ENCODE peak calls at places on chromosomes 3 and 15, in ten cellular contexts. X, K, G, D, H, T, V, U, C and B are unnamed samples.

GRCh38 chr15:72216079-72216478 is 14.9 kb downstream of the PKM start:
- DNase-seq in X (no peak), C (no peak), U (no peak), G (no peak), H (no peak), D (no peak), T (no peak), K (no peak), V (no peak), B (no peak)

GRCh38 chr3:136074546-136074945 is 109.0 kb downstream of the PPP2R3A start:
- DNase-seq in V (no peak), X (no peak), H (no peak), T (no peak), K (no peak), C (no peak), U (no peak), G (peak; percentile 65), D (no peak), B (peak; percentile 21)

GRCh38 chr15:85580914-85581313 is 200.5 kb downstream of the AKAP13 start:
- DNase-seq in V (no peak), X (peak; percentile 69), K (no peak), D (no peak), U (no peak), T (no peak), C (peak; percentile 29), G (no peak), H (no peak), B (no peak)

GRCh38 chr15:37109952-37110630 is 9.7 kb upstream of the MEIS2 start:
- DNase-seq in T (no peak), D (no peak), V (no peak), X (no peak), U (no peak), G (no peak), H (no peak), C (no peak), K (no peak), B (peak; percentile 81)

GRCh38 chr15:41417418-41417811 is 520 bp downstream of the RTF1 start:
- DNase-seq in C (no peak), D (no peak), T (peak; percentile 33), K (no peak), G (no peak), X (peak; percentile 41), V (peak; percentile 23), H (no peak), U (no peak), B (peak; percentile 67)

GRCh38 chr15:50340431-50340830 is 14.6 kb downstream of the GABPB1 start:
- DNase-seq in X (no peak), G (no peak), V (no peak), T (no peak), H (no peak), U (no peak), D (no peak), C (no peak), K (no peak), B (no peak)

GRCh38 chr3:10396083-10396482 is 75.2 kb upstream of the SEC13 start:
- DNase-seq in T (peak; percentile 90), D (no peak), C (no peak), K (no peak), U (no peak), X (no peak), V (no peak), H (no peak), G (no peak), B (no peak)

GRCh38 chr3:16059700-16060357 is 114.7 kb upstream of the GALNT15 start:
- DNase-seq in K (no peak), G (no peak), X (no peak), H (no peak), C (no peak), D (no peak), T (no peak), U (no peak), V (no peak), B (no peak)

GRCh38 chr3:187150599-187150998 is 11.3 kb upstream of the RPL39L start:
- DNase-seq in C (peak; percentile 42), X (peak; percentile 34), H (peak; percentile 25), V (no peak), K (peak; percentile 23), G (no peak), D (no peak), U (no peak), T (peak; percentile 11), B (no peak)